ENCODE peak calls at places on chromosome 21, in eight cellular contexts. E, A, C, I, Z, R, B and L are unnamed samples.

GRCh38 chr21:28752131-28752530 is 240.5 kb downstream of the LTN1 start:
- DNase-seq in E (no peak), A (no peak), C (no peak), I (no peak), Z (no peak), R (no peak), B (no peak), L (no peak)

GRCh38 chr21:43294194-43294902 is 125.5 kb downstream of the CRYAA start:
- DNase-seq in E (no peak), A (no peak), C (no peak), I (no peak), Z (no peak), R (no peak), B (peak; percentile 49), L (no peak)

GRCh38 chr21:39863111-39863510 is 4.1 kb upstream of the PCP4 start:
- DNase-seq in E (no peak), A (no peak), C (no peak), I (no peak), Z (no peak), R (peak; percentile 13), B (no peak), L (no peak)

GRCh38 chr21:42009018-42009830 is 936 bp downstream of the ZBTB21 start:
- DNase-seq in E (peak; percentile 38), A (peak; percentile 42), C (peak; percentile 46), I (peak; percentile 90), Z (peak; percentile 38), R (peak; percentile 71), B (peak; percentile 43), L (peak; percentile 36)

GRCh38 chr21:41611966-41612606 is 104.1 kb upstream of the TMPRSS2 start:
- DNase-seq in E (no peak), A (no peak), C (peak; percentile 73), I (no peak), Z (no peak), R (peak; percentile 77), B (no peak), L (no peak)

GRCh38 chr21:41598561-41599511 is 90.9 kb upstream of the TMPRSS2 start:
- DNase-seq in E (no peak), A (no peak), C (no peak), I (no peak), Z (no peak), R (no peak), B (no peak), L (no peak)

GRCh38 chr21:27047331-27048314 is 80.7 kb upstream of the ADAMTS5 start:
- DNase-seq in E (no peak), A (no peak), C (no peak), I (no peak), Z (peak; percentile 86), R (no peak), B (no peak), L (no peak)

GRCh38 chr21:42218836-42219605 is at the start of gene ABCG1:
- DNase-seq in E (peak; percentile 65), A (no peak), C (peak; percentile 68), I (peak; percentile 63), Z (no peak), R (peak; percentile 73), B (peak; percentile 54), L (peak; percentile 46)

GRCh38 chr21:38794978-38795377 is 10.8 kb upstream of the ETS2 start:
- DNase-seq in E (no peak), A (no peak), C (no peak), I (no peak), Z (no peak), R (no peak), B (no peak), L (no peak)

GRCh38 chr21:37631319-37632117 is 264.9 kb downstream of the DYRK1A start:
- DNase-seq in E (no peak), A (no peak), C (peak; percentile 63), I (no peak), Z (no peak), R (no peak), B (no peak), L (no peak)

DNA sequence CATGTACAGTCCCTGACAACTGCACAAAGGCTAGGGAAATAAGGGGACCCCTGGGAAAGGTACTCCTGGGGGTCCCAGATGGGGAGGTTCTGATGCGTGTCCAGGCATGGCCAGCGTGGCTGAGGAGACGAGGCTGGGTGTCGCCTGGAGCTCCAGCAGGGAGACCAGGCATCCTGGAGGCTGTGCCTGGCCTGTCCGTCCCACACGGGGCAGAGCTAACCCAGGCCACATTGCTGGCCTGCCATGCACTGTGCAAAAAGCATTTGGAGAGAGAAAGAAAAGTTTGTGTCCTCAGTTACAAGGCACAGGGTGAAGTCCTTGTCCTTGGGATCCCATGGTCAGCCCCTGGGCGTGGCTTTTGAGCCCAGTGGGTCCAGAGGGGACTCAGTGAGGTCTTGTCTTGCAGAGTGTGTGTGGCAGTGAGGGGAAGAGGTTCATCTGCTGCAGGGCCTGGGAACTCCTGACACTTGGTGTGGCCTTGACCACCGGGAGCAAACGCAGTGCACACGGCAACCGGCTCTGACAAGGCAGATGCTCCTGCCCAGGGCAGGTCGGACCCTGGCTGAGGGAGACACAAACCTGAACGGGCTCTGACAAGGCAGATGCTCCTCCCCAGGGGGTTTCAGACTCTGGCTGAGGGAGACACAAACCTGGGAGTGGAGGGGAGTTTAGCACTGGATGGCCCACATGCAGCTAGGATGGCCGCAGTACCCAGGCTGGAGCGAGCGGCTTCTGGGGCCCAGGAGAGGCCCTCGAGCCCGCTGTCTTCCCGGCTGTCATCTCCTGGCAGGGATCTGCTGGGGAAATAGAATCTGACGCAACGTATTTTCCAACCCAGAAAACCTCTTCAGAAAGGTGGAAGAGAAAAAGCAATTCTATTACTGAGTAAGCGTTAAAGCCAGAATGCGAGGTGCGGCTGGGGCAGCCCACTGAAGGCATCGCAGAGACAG is 37.3 kb upstream of the COL18A1 start:
- DNase-seq in E (no peak), A (no peak), C (no peak), I (peak; percentile 36), Z (no peak), R (no peak), B (no peak), L (no peak)
- H3K27ac ChIP-seq in E (no peak overlapping the region), A (peak overlapping the region; percentile 99), C (no peak overlapping the region), I (peak overlapping the region; percentile 38), Z (peak overlapping the region; percentile 99), R (peak overlapping the region; percentile 61), B (peak overlapping the region; percentile 97), L (no peak overlapping the region)

GRCh38 chr21:44701023-44701400 is 4.0 kb downstream of the KRTAP10-12 start:
- DNase-seq in E (no peak), A (no peak), C (no peak), I (no peak), Z (no peak), R (no peak), B (no peak), L (no peak)
- H3K27me3 ChIP-seq in E (peaks cover 39% of the 10 kb centered on the region), A (peaks cover 76% of the 10 kb centered on the region), C (no peaks in the 10 kb centered on the region), I (peaks cover 60% of the 10 kb centered on the region), Z (peaks cover 8% of the 10 kb centered on the region), R (peaks cover 84% of the 10 kb centered on the region), B (peaks cover 95% of the 10 kb centered on the region), L (peaks cover 36% of the 10 kb centered on the region)

GRCh38 chr21:45450741-45451740 is 46.1 kb downstream of the COL18A1 start:
- DNase-seq in E (no peak), A (no peak), C (no peak), I (no peak), Z (peak; percentile 33), R (no peak), B (peak; percentile 9), L (no peak)

GRCh38 chr21:45447821-45448220 is 42.9 kb downstream of the COL18A1 start:
- DNase-seq in E (no peak), A (no peak), C (no peak), I (no peak), Z (no peak), R (no peak), B (no peak), L (no peak)

GRCh38 chr21:45448283-45448809 is 43.4 kb downstream of the COL18A1 start:
- DNase-seq in E (no peak), A (no peak), C (no peak), I (no peak), Z (no peak), R (no peak), B (no peak), L (no peak)

GRCh38 chr21:45449658-45450502 is 44.9 kb downstream of the COL18A1 start:
- DNase-seq in E (no peak), A (no peak), C (no peak), I (no peak), Z (no peak), R (no peak), B (peak; percentile 7), L (no peak)

DNA sequence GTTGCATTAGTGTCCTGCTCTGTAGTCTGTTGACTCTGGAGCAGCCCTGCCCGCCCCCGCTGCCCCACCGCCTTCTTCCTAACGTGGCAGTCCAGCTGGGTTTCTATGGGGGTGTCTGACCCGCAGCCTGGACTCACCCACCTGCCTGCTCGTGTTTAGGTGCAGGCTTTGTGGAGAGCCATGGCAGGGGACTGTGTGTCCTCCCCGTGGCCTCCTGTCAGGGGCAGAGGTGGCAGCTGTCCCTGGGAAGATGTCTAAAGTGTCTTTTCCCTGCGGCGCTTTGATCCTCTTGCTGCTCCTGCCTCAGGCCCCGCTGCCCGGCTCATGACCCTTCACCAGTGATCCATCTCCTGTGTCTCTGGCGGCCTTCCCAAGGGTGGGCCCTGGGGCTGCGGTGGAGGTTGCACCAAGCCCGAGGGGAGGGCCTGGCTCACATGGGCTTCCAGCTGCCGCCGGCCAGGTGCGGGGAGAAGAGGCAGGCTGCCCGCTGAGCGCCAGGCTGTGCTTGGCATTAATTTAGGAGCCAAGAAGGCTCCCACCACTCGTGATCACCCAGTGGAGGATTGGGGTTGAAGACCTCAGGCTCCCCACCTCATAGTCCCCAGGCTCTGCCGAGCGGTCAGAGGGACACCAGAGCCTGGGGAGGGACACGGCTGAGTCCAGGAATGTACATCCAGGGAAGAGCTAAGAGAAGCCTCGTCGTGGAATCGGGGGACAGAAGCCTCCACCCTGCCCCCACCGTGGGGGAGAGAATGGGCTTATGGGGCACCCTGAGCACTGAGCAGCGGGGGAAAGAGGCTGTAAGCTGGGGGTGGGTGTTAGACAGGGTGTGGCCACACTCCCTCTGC is 44.1 kb downstream of the COL18A1 start:
- DNase-seq in E (no peak), A (no peak), C (no peak), I (no peak), Z (peak; percentile 48), R (no peak), B (no peak), L (no peak)
- H3K27ac ChIP-seq in E (no peak overlapping the region), A (no peak overlapping the region), C (no peak overlapping the region), I (no peak overlapping the region), Z (no peak overlapping the region), R (no peak overlapping the region), B (no peak overlapping the region), L (no peak overlapping the region)

GRCh38 chr21:45590726-45591618 is 48.7 kb upstream of the SLC19A1 start:
- DNase-seq in E (peak; percentile 68), A (no peak), C (peak; percentile 47), I (peak; percentile 23), Z (no peak), R (peak; percentile 18), B (peak; percentile 29), L (peak; percentile 50)
- H3K27me3 ChIP-seq in E (no peaks in the 10 kb centered on the region), A (no peaks in the 10 kb centered on the region), C (no peaks in the 10 kb centered on the region), I (no peaks in the 10 kb centered on the region), Z (peaks cover 12% of the 10 kb centered on the region), R (peaks cover 16% of the 10 kb centered on the region), B (peaks cover 70% of the 10 kb centered on the region), L (no peaks in the 10 kb centered on the region)